ENCODE peak calls at places on chromosomes 16 and 17, in eight cellular contexts. P is upper lobe of left lung, F is NCI-H748 treated with DMSO at 0.1 percent for 48 hours, G is GM04503, Q is OCI-M1, A is cardiac septum, K is CMK, H is cardiac muscle cell. V is an unnamed sample.

GRCh38 chr17:82781894-82782274 is 30.0 kb downstream of the TBCD start:
- DNase-seq in A (peak; percentile 92), Q (peak; percentile 85), F (peak; percentile 22), K (peak; percentile 43), H (peak; percentile 88), P (peak; percentile 96), G (no peak), V (no peak)

GRCh38 chr16:25372716-25373115 is 115.1 kb upstream of the ZKSCAN2 start:
- DNase-seq in Q (peak; percentile 13), G (no peak), F (no peak), A (no peak), H (no peak), K (no peak), P (no peak), V (no peak)

GRCh38 chr17:30112794-30113193 is 3.8 kb upstream of the NSRP1 start:
- DNase-seq in G (no peak), F (no peak), Q (peak; percentile 40), P (no peak), K (no peak), H (no peak), A (no peak), V (no peak)

GRCh38 chr16:66741131-66741900 is 10.1 kb downstream of the DYNC1LI2 start:
- DNase-seq in Q (peak; percentile 56), F (no peak), A (peak; percentile 93), G (peak; percentile 70), K (no peak), H (no peak), P (peak; percentile 62), V (peak; percentile 86)

GRCh38 chr17:5481451-5481850 is 4.5 kb downstream of the DERL2 start:
- DNase-seq in P (no peak), Q (no peak), A (no peak), K (no peak), H (no peak), G (no peak), F (no peak), V (no peak)

GRCh38 chr16:54926166-54926838 is 4.4 kb upstream of the IRX5 start:
- DNase-seq in A (no peak), G (no peak), K (no peak), Q (peak; percentile 23), P (no peak), F (peak; percentile 30), H (no peak), V (no peak)

GRCh38 chr16:10171225-10171624 is 11.0 kb downstream of the GRIN2A start:
- DNase-seq in A (no peak), G (no peak), H (no peak), K (no peak), Q (no peak), P (no peak), F (no peak), V (no peak)

GRCh38 chr17:70906808-70907207 is 737.5 kb downstream of the KCNJ2 start:
- DNase-seq in F (no peak), H (peak; percentile 58), A (no peak), Q (peak; percentile 78), G (no peak), P (no peak), K (no peak), V (no peak)

GRCh38 chr17:17096438-17097178 is 54.4 kb downstream of the MPRIP start:
- DNase-seq in P (no peak), A (no peak), Q (no peak), K (no peak), F (no peak), G (peak; percentile 34), H (no peak), V (no peak)

GRCh38 chr16:30122621-30123160 is 329 bp downstream of the MAPK3 start:
- DNase-seq in K (no peak), H (no peak), A (no peak), P (no peak), F (no peak), G (no peak), Q (no peak), V (no peak)

GRCh38 chr17:80837711-80838110 is 153.9 kb upstream of the CHMP6 start:
- DNase-seq in Q (no peak), K (no peak), H (no peak), G (no peak), A (no peak), F (no peak), P (no peak), V (no peak)

GRCh38 chr17:35084987-35085386 is 21.5 kb upstream of the RFFL start:
- DNase-seq in Q (no peak), G (no peak), A (no peak), F (no peak), H (no peak), P (no peak), K (no peak), V (no peak)

GRCh38 chr16:13322357-13322756 is 421.0 kb downstream of the SHISA9 start:
- DNase-seq in K (no peak), F (no peak), P (no peak), Q (no peak), H (no peak), A (no peak), G (no peak), V (no peak)

GRCh38 chr17:82112181-82112865 is 14.3 kb upstream of the FASN start:
- DNase-seq in A (no peak), F (no peak), G (no peak), H (no peak), Q (no peak), K (no peak), P (no peak), V (no peak)

GRCh38 chr17:45991341-45991740 is 7.7 kb upstream of the STH start:
- DNase-seq in H (no peak), P (no peak), A (no peak), K (no peak), F (no peak), G (no peak), Q (no peak), V (no peak)

V was measured in BJ.